ENCODE peak calls at places on chromosomes 6 and 20, in ten cellular contexts. W is occipital lobe; P is activated T-cell treated with anti-CD3 and anti-CD28 coated beads, Interleukin-2, amount 50 U/mL, for 4 hours; G is H7; M is NCI-H1048; E is kidney glomerular epithelial cell; L is HEK293T; D is cardiac muscle cell; S is HT1080; A is stomach. F is an unnamed sample.

GRCh38 chr20:55667955-55668354 is 337.4 kb downstream of the CBLN4 start:
- DNase-seq in W (no peak), P (no peak), G (no peak), M (no peak), E (no peak), L (no peak), D (no peak), S (no peak), A (no peak), F (no peak)

GRCh38 chr20:34874094-34874654 is 1.5 kb upstream of the GGT7 start:
- DNase-seq in W (peak; percentile 59), P (peak; percentile 26), G (peak; percentile 83), M (peak; percentile 46), E (peak; percentile 92), L (peak; percentile 74), D (peak; percentile 93), S (peak; percentile 88), A (peak; percentile 86), F (peak; percentile 89)

GRCh38 chr6:44655368-44656342 is 268.1 kb downstream of the CDC5L start:
- DNase-seq in W (peak; percentile 26), P (peak; percentile 73), G (peak; percentile 89), M (peak; percentile 45), E (peak; percentile 19), L (peak; percentile 76), D (peak; percentile 89), S (peak; percentile 55), A (peak; percentile 64), F (no peak)

GRCh38 chr20:57770852-57771746 is 61.3 kb upstream of the PMEPA1 start:
- DNase-seq in W (no peak), P (no peak), G (peak; percentile 9), M (no peak), E (no peak), L (no peak), D (no peak), S (no peak), A (no peak), F (no peak)

GRCh38 chr20:24382775-24383174 is 86.7 kb upstream of the SYNDIG1 start:
- DNase-seq in W (no peak), P (no peak), G (no peak), M (peak; percentile 65), E (no peak), L (no peak), D (no peak), S (no peak), A (peak; percentile 65), F (no peak)

GRCh38 chr6:158926429-158926828 is 73.6 kb downstream of the RSPH3 start:
- DNase-seq in W (no peak), P (no peak), G (no peak), M (no peak), E (peak; percentile 45), L (no peak), D (peak; percentile 13), S (peak; percentile 88), A (no peak), F (no peak)

GRCh38 chr20:40724566-40724965 is 35.5 kb upstream of the MAFB start:
- DNase-seq in W (no peak), P (no peak), G (no peak), M (no peak), E (no peak), L (no peak), D (no peak), S (no peak), A (no peak), F (no peak)

GRCh38 chr6:167815296-167815980 is 11.3 kb upstream of the AFDN start:
- DNase-seq in W (no peak), P (no peak), G (no peak), M (no peak), E (no peak), L (no peak), D (no peak), S (no peak), A (no peak), F (no peak)

GRCh38 chr6:30884521-30885480 is 482 bp downstream of the DDR1 start:
- DNase-seq in W (peak; percentile 56), P (no peak), G (peak; percentile 84), M (no peak), E (peak; percentile 47), L (no peak), D (peak; percentile 81), S (peak; percentile 29), A (peak; percentile 43), F (peak; percentile 96)

GRCh38 chr6:167721291-167721690 is 105.4 kb upstream of the AFDN start:
- DNase-seq in W (no peak), P (no peak), G (peak; percentile 45), M (no peak), E (no peak), L (no peak), D (no peak), S (no peak), A (peak; percentile 17), F (no peak)

GRCh38 chr20:24677626-24678328 is 208.3 kb downstream of the SYNDIG1 start:
- DNase-seq in W (no peak), P (no peak), G (peak; percentile 70), M (no peak), E (no peak), L (no peak), D (no peak), S (no peak), A (no peak), F (no peak)

GRCh38 chr20:37526839-37527637 is 638 bp downstream of the BLCAP start:
- DNase-seq in W (no peak), P (no peak), G (peak; percentile 61), M (no peak), E (no peak), L (no peak), D (peak; percentile 54), S (no peak), A (peak; percentile 33), F (no peak)

GRCh38 chr6:157033428-157034140 is 256.4 kb downstream of the ARID1B start:
- DNase-seq in W (no peak), P (no peak), G (no peak), M (no peak), E (no peak), L (no peak), D (peak; percentile 22), S (peak; percentile 38), A (no peak), F (no peak)

GRCh38 chr6:138410972-138411667 is 7.1 kb downstream of the HEBP2 start:
- DNase-seq in W (no peak), P (no peak), G (no peak), M (no peak), E (peak; percentile 67), L (no peak), D (peak; percentile 45), S (peak; percentile 93), A (no peak), F (no peak)

GRCh38 chr6:15521516-15521915 is 141.3 kb downstream of the DTNBP1 start:
- DNase-seq in W (no peak), P (no peak), G (peak; percentile 14), M (no peak), E (no peak), L (no peak), D (no peak), S (no peak), A (no peak), F (no peak)

GRCh38 chr6:84709121-84709520 is 55.3 kb downstream of the TBX18 start:
- DNase-seq in W (no peak), P (no peak), G (no peak), M (no peak), E (no peak), L (no peak), D (no peak), S (no peak), A (no peak), F (no peak)

GRCh38 chr20:20665200-20665599 is 47.2 kb downstream of the RALGAPA2 start:
- DNase-seq in W (no peak), P (no peak), G (no peak), M (no peak), E (no peak), L (no peak), D (no peak), S (no peak), A (no peak), F (no peak)